ENCODE peak calls at places on chromosomes 11 and 22, in five cellular contexts. I, F, T, O and E are unnamed samples.
A peak's percentile ranks its signal among the peaks of the same experiment; 100 is the strongest.

GRCh38 chr11:33543823-33544222 is 156.8 kb downstream of the C11orf91 start:
- DNase-seq in F (no peak), O (no peak), T (no peak), I (no peak), E (no peak)

GRCh38 chr22:40720538-40721256 is 41.4 kb downstream of the MCHR1 start:
- DNase-seq in O (no peak), I (no peak), T (no peak), F (no peak), E (no peak)

GRCh38 chr11:100068116-100068515 is 619.0 kb upstream of the ARHGAP42 start:
- DNase-seq in O (no peak), F (no peak), I (no peak), T (no peak), E (no peak)

GRCh38 chr11:119065369-119065768 is 2.2 kb upstream of the VPS11 start:
- DNase-seq in T (no peak), I (no peak), F (no peak), O (no peak), E (no peak)

GRCh38 chr11:36131719-36132349 is 157.4 kb downstream of the COMMD9 start:
- DNase-seq in F (no peak), I (peak; percentile 40), O (no peak), T (no peak), E (peak; percentile 20)

GRCh38 chr22:49011379-49011768 is 816.3 kb downstream of the BRD1 start:
- DNase-seq in I (peak; percentile 7), O (no peak), F (no peak), T (no peak), E (no peak)

GRCh38 chr11:34866375-34866774 is 49.8 kb downstream of the APIP start:
- DNase-seq in F (no peak), T (no peak), O (no peak), I (no peak), E (no peak)

GRCh38 chr11:76783901-76784813 is 1.0 kb downstream of the TSKU start:
- DNase-seq in F (peak; percentile 69), O (no peak), I (no peak), T (no peak), E (peak; percentile 61)

GRCh38 chr11:114358711-114359110 is 41.6 kb downstream of the C11orf71 start:
- DNase-seq in F (no peak), T (no peak), O (no peak), I (no peak), E (no peak)

GRCh38 chr11:44726278-44727113 is at the start of gene TSPAN18:
- DNase-seq in F (no peak), O (no peak), T (peak; percentile 26), I (no peak), E (peak; percentile 20)

GRCh38 chr11:130383363-130384168 is 44.8 kb downstream of the ADAMTS8 start:
- DNase-seq in T (no peak), I (no peak), O (peak; percentile 93), F (peak; percentile 22), E (no peak)

GRCh38 chr11:23932485-23932898 is 564.4 kb upstream of the LUZP2 start:
- DNase-seq in O (no peak), T (no peak), F (peak; percentile 36), I (no peak), E (no peak)

GRCh38 chr22:50089231-50090140 is at the start of gene MOV10L1:
- DNase-seq in T (peak; percentile 40), O (no peak), I (peak; percentile 54), F (no peak), E (no peak)

GRCh38 chr22:46446799-46447198 is 90.6 kb downstream of the CELSR1 start:
- DNase-seq in O (no peak), F (no peak), T (no peak), I (no peak), E (no peak)

GRCh38 chr11:94895971-94896370 is 77.4 kb downstream of the CWC15 start:
- DNase-seq in O (no peak), I (no peak), F (no peak), T (no peak), E (no peak)

GRCh38 chr11:120723751-120724150 is 212.2 kb downstream of the GRIK4 start:
- DNase-seq in O (no peak), T (no peak), F (no peak), I (no peak), E (no peak)